ENCODE peak calls at places on chromosomes 5 and 9, in six cellular contexts. S, D, H, T, A and K are unnamed samples.

GRCh38 chr5:109865636-109866035 is 175.9 kb downstream of the MAN2A1 start:
- DNase-seq in S (no peak), D (peak), H (no peak), T (no peak), A (no peak), K (no peak)

GRCh38 chr5:65835191-65835590 is 91.2 kb upstream of the ERBIN start:
- DNase-seq in S (no peak), D (no peak), H (no peak), T (no peak), A (no peak), K (no peak)

GRCh38 chr5:102450313-102450990 is 48.3 kb downstream of the SLCO6A1 start:
- DNase-seq in S (peak), D (peak), H (no peak), T (no peak), A (no peak), K (peak)

GRCh38 chr5:170861855-170862766 is at the start of gene RANBP17:
- DNase-seq in S (peak), D (peak), H (no peak), T (peak), A (no peak), K (peak)

GRCh38 chr5:142184939-142185526 is 76.5 kb downstream of the NDFIP1 start:
- DNase-seq in S (no peak), D (no peak), H (no peak), T (no peak), A (no peak), K (peak)

GRCh38 chr9:73441890-73442818 is 290.5 kb downstream of the ANXA1 start:
- DNase-seq in S (no peak), D (peak), H (no peak), T (no peak), A (no peak), K (no peak)

GRCh38 chr5:173736374-173736773 is 119.9 kb upstream of the BOD1 start:
- DNase-seq in S (no peak), D (no peak), H (no peak), T (peak), A (no peak), K (no peak)

GRCh38 chr9:38371495-38371894 is 21.0 kb upstream of the ALDH1B1 start:
- DNase-seq in S (peak), D (no peak), H (peak), T (peak), A (no peak), K (no peak)

GRCh38 chr5:91151947-91152346 is 231.2 kb downstream of the ARRDC3 start:
- DNase-seq in S (no peak), D (no peak), H (no peak), T (peak), A (no peak), K (no peak)

GRCh38 chr9:35814841-35815543 is at the start of gene HINT2:
- DNase-seq in S (peak), D (peak), H (peak), T (peak), A (peak), K (peak)
- TF ChIP-seq POLR2A in S (peak), D (peak), H (peak), T (peak), A (peak), K (no peak)

DNA sequence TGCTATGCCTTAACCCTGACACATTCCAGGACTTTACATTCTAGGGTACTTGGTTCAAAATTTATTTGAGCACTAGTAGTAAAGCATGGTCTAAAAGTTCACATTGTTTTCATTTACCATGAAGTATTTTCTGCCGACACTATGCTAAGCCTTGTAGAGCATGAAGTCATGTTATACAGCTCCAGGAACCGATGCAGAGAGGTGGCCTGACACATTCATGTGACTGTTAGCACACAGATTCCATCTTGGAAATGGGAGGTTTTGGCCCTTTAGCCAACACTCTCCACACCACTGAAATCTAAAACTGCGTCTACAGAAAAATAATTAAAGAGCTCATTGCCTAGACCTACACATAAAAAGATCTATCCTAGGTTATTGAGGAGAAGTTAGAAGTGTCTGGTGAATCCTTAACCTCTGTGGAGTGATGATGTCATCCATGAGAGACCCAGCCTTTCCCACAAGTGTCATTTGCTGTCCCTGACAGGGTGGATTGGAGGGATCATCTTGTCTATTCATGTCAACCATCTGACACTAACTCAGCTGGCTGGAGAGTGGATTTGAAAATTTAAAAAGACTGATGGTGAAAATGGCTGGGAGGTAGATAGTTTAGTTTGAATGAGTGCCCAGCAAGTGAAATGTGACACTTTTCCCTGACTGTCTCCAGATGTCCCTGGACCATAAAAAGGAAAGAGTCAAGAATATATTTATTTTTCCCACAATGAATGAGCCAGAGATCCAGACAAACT is 1.3 kb downstream of the RANBP3L start:
- DNase-seq in S (no peak), D (no peak), H (no peak), T (no peak), A (no peak), K (no peak)
- H3K4me3 ChIP-seq in S (no peak), D (no peak), H (no peak), T (no peak), A (peak), K (no peak)

DNA sequence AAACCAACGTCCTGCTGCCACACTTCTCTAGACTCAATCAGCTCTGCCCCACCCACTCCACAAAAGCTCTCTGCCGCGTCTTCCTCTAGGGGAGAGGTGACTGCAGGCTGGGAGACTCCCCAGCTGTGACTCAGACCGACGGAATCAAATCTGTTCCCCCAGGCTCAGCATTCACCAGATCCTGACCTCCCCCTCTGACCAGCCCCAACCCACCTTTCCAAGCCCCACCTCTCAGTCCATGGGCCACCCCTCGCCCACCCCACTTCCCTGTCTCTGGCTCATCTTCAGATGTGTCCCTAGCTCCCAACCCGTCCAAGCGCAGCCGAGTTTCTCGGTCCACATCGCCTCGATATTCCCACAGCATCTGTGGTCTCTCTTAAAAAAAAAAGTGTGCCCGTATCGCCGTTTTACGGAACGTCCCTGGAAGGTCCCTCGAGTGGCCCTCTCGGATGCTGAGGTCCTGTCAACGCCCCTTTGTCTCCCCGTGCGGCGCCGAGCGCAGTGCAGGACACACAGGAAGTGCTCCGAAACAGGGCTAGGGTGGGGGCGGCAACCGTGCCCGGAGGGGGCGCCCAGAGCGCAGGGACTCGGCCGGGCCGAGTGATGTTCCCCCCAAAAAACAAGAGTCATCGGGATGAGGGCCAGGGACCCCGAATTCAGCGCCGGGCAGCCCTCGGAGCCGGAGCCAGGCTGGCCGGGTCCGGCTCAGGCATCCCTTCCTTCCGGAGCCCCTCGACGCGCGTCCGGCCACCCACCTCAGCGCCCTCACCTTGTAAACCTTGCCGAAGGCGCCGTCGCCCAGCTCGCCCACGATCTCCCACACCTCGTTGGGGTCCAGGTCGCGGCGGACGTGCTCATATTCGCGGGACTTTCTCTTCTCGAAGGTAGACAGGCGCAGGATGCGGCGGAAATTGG is 649 bp downstream of the STK10 start:
- DNase-seq in S (peak), D (no peak), H (no peak), T (peak), A (no peak), K (peak)
- TF ChIP-seq POLR2AphosphoS5 in S (no peak), D (no peak), H (peak), T (no peak), A (no peak), K (peak)

DNA sequence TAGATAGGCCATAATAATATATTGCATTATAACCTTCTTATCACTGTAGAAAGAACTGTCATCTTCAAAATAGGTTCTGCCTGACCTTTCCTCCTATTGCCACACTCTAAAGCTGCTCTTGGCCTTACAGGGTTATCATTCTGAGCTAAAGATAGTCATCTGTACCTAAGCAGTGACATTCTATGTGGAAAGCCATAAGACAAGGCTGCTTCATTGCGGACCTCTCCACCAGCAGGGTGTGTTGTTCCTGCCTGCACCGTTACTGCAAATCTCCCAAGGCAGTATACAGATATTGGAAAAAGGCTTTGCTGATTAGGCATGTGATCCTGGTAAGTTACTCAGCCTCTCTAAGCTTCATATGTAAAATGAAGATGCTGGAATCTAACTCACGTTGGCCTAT is 8.1 kb downstream of the ZNF622 start:
- DNase-seq in S (no peak), D (no peak), H (no peak), T (no peak), A (no peak), K (no peak)
- TF ChIP-seq POLR2A in S (no peak), D (no peak), H (no peak), T (no peak), A (no peak), K (no peak)

DNA sequence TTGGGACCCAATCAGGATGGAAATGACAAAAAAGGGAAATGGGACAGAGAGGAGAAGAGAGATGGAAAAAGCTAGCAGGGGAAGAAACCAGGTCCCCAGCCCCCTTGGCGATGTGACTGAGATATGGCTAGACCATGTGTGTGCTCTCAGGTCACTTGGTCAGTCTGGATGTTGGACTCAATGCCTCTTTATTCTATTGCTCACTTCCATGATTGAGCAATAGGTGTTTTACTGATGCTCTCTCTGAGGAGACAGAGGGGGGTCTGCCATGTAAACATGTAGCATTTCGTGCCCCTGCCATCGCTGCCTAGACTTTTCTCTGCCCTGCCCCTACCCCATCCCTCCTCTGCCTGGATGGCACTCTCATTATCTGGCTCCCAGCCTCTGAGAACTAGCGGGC is 150.6 kb downstream of the DROSHA start:
- DNase-seq in S (no peak), D (no peak), H (no peak), T (no peak), A (no peak), K (no peak)
- H3K4me3 ChIP-seq in S (no peak), D (no peak), H (no peak), T (no peak), A (no peak), K (no peak)

GRCh38 chr5:177304392-177305119 is 957 bp downstream of the PRELID1 start:
- DNase-seq in S (no peak), D (no peak), H (no peak), T (peak), A (no peak), K (peak)

GRCh38 chr5:177302354-177303110 is 987 bp downstream of the RAB24 start:
- DNase-seq in S (no peak), D (no peak), H (no peak), T (no peak), A (no peak), K (peak)

GRCh38 chr5:177303925-177304391 is 359 bp downstream of the PRELID1 start:
- DNase-seq in S (no peak), D (no peak), H (no peak), T (no peak), A (no peak), K (peak)

GRCh38 chr5:177301503-177302165 is 1.9 kb downstream of the RAB24 start:
- DNase-seq in S (no peak), D (no peak), H (no peak), T (peak), A (peak), K (peak)

GRCh38 chr5:177303121-177303924 is at the start of the genes PRELID1 and RAB24:
- DNase-seq in S (no peak), D (no peak), H (no peak), T (peak), A (peak), K (peak)
- TF ChIP-seq POLR2AphosphoS5 in S (peak), D (no peak), H (peak), T (peak), A (peak), K (peak)

DNA sequence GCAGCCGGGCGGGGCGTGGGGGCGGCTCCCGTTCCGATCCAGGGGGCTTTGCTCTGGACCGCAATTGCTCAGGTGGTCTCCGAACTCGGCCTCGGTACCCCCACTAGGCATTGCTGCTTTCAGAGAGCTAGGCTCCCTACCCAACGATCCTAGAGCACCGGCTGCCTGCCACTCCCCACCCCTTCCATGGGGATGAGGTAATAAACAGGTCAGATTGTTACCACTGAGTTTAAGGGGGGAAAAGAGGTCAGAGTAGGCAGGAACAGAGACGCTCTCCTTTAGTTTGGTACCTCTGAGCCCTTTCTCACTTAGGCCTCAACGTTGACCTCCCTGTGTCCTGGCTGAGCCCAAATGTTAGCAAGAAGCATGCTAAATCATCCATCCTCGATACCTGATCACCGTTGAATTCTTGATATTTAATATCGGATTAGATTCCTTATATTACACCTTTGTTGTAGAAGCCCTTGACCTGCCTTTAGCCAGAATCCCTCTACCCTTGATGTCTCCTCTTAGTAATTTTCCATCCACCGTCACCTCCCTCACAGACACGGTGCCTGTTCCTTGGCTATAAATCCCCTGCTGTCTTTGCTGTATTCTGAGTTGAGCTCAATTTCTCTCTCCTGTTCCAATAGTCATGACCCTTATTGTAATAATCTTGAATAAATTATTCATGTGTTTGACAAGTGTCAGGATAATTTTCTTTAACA is 588 bp upstream of the PLPP1 start:
- DNase-seq in S (no peak), D (peak), H (no peak), T (no peak), A (no peak), K (no peak)
- TF ChIP-seq POLR2A in S (peak), D (no peak), H (no peak), T (no peak), A (peak), K (no peak)

GRCh38 chr9:136868644-136869043 is 2.5 kb upstream of the EDF1 start:
- DNase-seq in S (no peak), D (no peak), H (no peak), T (no peak), A (no peak), K (no peak)
- H3K4me3 ChIP-seq in S (no peak), D (no peak), H (no peak), T (no peak), A (no peak), K (no peak)

GRCh38 chr9:96619491-96620154 is at the start of gene CDC14B:
- DNase-seq in S (peak), D (peak), H (no peak), T (peak), A (peak), K (peak)
- TF ChIP-seq POLR2AphosphoS5 in S (peak), D (no peak), H (no peak), T (no peak), A (no peak), K (no peak)

DNA sequence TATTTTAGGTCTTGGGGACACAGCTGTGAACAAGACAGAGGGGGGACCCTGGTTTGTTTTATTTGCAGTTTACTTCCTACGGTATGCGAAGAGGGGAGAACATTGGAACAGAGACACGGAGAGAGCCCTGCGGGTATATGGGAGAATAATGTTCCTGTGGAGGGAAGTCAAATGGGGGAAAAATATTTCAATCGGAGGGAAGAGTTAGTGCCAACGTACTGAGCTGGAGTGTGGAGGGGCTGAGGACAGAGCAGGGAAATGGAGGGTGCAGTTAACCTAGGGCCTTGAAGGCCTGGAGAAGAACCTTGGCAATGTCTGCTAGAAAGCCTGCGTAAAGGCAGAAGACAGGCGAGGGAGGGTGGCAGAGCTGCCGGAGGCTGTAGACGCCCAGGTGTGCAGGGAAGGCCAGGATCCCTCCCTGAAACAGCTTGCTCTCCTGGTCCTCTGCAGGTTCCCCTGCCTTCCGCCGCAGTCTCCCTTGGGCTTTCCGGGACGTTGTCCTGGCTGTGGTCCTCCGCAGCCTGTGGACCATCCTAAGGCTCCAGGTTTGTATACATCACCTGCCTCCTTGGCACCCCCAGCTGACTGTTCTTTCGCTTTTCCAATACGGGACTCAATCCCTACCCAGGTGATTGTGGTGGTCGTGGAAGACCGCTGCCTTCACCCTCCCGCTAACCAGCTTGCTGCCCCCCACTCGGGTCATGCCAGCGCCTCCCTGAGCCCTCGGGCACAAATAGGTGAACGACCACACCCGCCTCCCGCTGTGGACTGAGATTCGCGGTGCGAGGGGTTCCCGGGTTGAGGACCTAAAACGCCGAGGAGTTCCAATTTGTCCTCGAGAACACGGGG is 1.9 kb upstream of the RACK1 start:
- DNase-seq in S (no peak), D (no peak), H (no peak), T (peak), A (no peak), K (peak)
- TF ChIP-seq POLR2A in S (peak), D (no peak), H (peak), T (no peak), A (no peak), K (no peak)